ENCODE peak calls at places on chromosome 1, in five cellular contexts. I is lung microvascular endothelial cell, B is left cardiac atrium, N is dorsolateral prefrontal cortex, G is cardiac fibroblast. D is an unnamed sample.

GRCh38 chr1:17207966-17208418 is 3.1 kb downstream of the PADI1 start:
- DNase-seq in I (peak), B (no peak), N (no peak), G (peak), D (no peak)

GRCh38 chr1:203175237-203176181 is at the start of gene MYBPH:
- DNase-seq in I (no peak), B (no peak), N (peak), G (peak), D (no peak)

GRCh38 chr1:116769994-116770393 is 15.8 kb downstream of the CD2 start:
- DNase-seq in I (no peak), B (no peak), N (no peak), G (no peak), D (no peak)

GRCh38 chr1:227941509-227942020 is 6.2 kb downstream of the WNT9A start:
- DNase-seq in I (no peak), B (no peak), N (peak), G (no peak), D (no peak)

GRCh38 chr1:227333423-227333822 is 15.1 kb upstream of the CDC42BPA start:
- DNase-seq in I (no peak), B (no peak), N (no peak), G (no peak), D (no peak)

GRCh38 chr1:22038036-22038435 is 14.5 kb upstream of the CDC42 start:
- DNase-seq in I (no peak), B (no peak), N (no peak), G (no peak), D (no peak)

GRCh38 chr1:151059342-151060240 is at the start of gene CDC42SE1:
- DNase-seq in I (peak), B (peak), N (peak), G (peak), D (peak)

GRCh38 chr1:13830616-13831280 is 130.8 kb downstream of the PRDM2 start:
- DNase-seq in I (no peak), B (peak), N (no peak), G (peak), D (no peak)

GRCh38 chr1:63648689-63649088 is 55.5 kb downstream of the PGM1 start:
- DNase-seq in I (no peak), B (no peak), N (no peak), G (no peak), D (no peak)

GRCh38 chr1:53093778-53094532 is 31.9 kb downstream of the PODN start:
- DNase-seq in I (no peak), B (no peak), N (no peak), G (no peak), D (no peak)

GRCh38 chr1:8249838-8250237 is 68.1 kb upstream of the SLC45A1 start:
- DNase-seq in I (no peak), B (no peak), N (no peak), G (no peak), D (no peak)

GRCh38 chr1:192809286-192810252 is 730 bp downstream of the RGS2 start:
- DNase-seq in I (peak), B (peak), N (no peak), G (peak), D (peak)

GRCh38 chr1:184283999-184284398 is 102.8 kb upstream of the C1orf21 start:
- DNase-seq in I (peak), B (peak), N (no peak), G (peak), D (peak)

GRCh38 chr1:150535511-150536281 is 13.5 kb upstream of the ADAMTSL4 start:
- DNase-seq in I (no peak), B (no peak), N (no peak), G (peak), D (no peak)

GRCh38 chr1:110004583-110004982 is 20.0 kb downstream of the AHCYL1 start:
- DNase-seq in I (no peak), B (no peak), N (no peak), G (no peak), D (no peak)

GRCh38 chr1:92749024-92749634 is 35.8 kb downstream of the EVI5 start:
- DNase-seq in I (peak), B (no peak), N (no peak), G (peak), D (peak)

GRCh38 chr1:5745776-5746610 is 246.2 kb downstream of the NPHP4 start:
- DNase-seq in I (peak), B (peak), N (peak), G (peak), D (peak)

GRCh38 chr1:2412395-2412772 is at the start of gene PEX10:
- DNase-seq in I (peak), B (peak), N (peak), G (peak), D (peak)

GRCh38 chr1:199954701-199955100 is 72.8 kb upstream of the NR5A2 start:
- DNase-seq in I (peak), B (no peak), N (no peak), G (no peak), D (no peak)

GRCh38 chr1:159752135-159752580 is 28.6 kb upstream of the DUSP23 start:
- DNase-seq in I (peak), B (peak), N (no peak), G (peak), D (no peak)

GRCh38 chr1:150366416-150367296 is 2.7 kb downstream of the RPRD2 start:
- DNase-seq in I (peak), B (no peak), N (no peak), G (no peak), D (no peak)

GRCh38 chr1:224080082-224080774 is 33.7 kb upstream of the FBXO28 start:
- DNase-seq in I (peak), B (no peak), N (no peak), G (peak), D (no peak)

GRCh38 chr1:75083848-75084514 is 50.2 kb upstream of the LHX8 start:
- DNase-seq in I (peak), B (no peak), N (no peak), G (no peak), D (no peak)